ENCODE peak calls at places on chromosomes 5 and 9, in four cellular contexts. P is esophagus squamous epithelium, Y is pancreas, F is SK-N-SH. J is an unnamed sample.

GRCh38 chr9:94054731-94055130 is 29.5 kb upstream of the PTPDC1 start:
- DNase-seq in P (no peak), Y (no peak), F (no peak), J (no peak)

GRCh38 chr5:43615445-43616184 is 12.6 kb downstream of the NNT start:
- DNase-seq in P (no peak), Y (no peak), F (no peak), J (no peak)

GRCh38 chr9:6922124-6922676 is 164.4 kb downstream of the KDM4C start:
- DNase-seq in P (no peak), Y (no peak), F (no peak), J (no peak)

GRCh38 chr5:96875805-96876291 is 452 bp upstream of the ERAP2 start:
- DNase-seq in P (no peak), Y (no peak), F (no peak), J (no peak)

GRCh38 chr9:122226142-122226757 is 2.5 kb downstream of the LHX6 start:
- DNase-seq in P (no peak), Y (no peak), F (peak), J (no peak)

GRCh38 chr9:106885451-106885850 is 22.5 kb downstream of the ZNF462 start:
- DNase-seq in P (no peak), Y (no peak), F (no peak), J (peak)

GRCh38 chr5:142280066-142281011 is 44.5 kb downstream of the SPRY4 start:
- DNase-seq in P (no peak), Y (no peak), F (peak), J (no peak)

GRCh38 chr5:68445257-68446069 is 229.9 kb downstream of the PIK3R1 start:
- DNase-seq in P (no peak), Y (no peak), F (no peak), J (no peak)

GRCh38 chr5:81301221-81302015 is at the start of gene ZCCHC9:
- DNase-seq in P (peak), Y (peak), F (peak), J (peak)

GRCh38 chr9:87237337-87237736 is 260.3 kb upstream of the DAPK1 start:
- DNase-seq in P (no peak), Y (no peak), F (no peak), J (no peak)

GRCh38 chr5:116037236-116037822 is 5.1 kb downstream of the ARL14EPL start:
- DNase-seq in P (no peak), Y (no peak), F (no peak), J (no peak)

GRCh38 chr9:69027355-69028097 is 8.0 kb upstream of the FXN start:
- DNase-seq in P (no peak), Y (no peak), F (peak), J (no peak)

GRCh38 chr5:141992349-141992963 is 20.4 kb downstream of the GNPDA1 start:
- DNase-seq in P (no peak), Y (peak), F (peak), J (peak)

GRCh38 chr5:172379481-172379880 is 74.8 kb downstream of the SH3PXD2B start:
- DNase-seq in P (no peak), Y (no peak), F (no peak), J (no peak)

GRCh38 chr5:119353686-119354366 is 2.0 kb upstream of the TNFAIP8 start:
- DNase-seq in P (no peak), Y (no peak), F (no peak), J (no peak)

GRCh38 chr5:66989286-66989685 is 207.3 kb downstream of the CD180 start:
- DNase-seq in P (no peak), Y (no peak), F (no peak), J (no peak)

GRCh38 chr5:172283862-172284274 is 304 bp upstream of the UBTD2 start:
- DNase-seq in P (no peak), Y (peak), F (peak), J (peak)

GRCh38 chr9:129483467-129484324 is 137.2 kb downstream of the C9orf50 start:
- DNase-seq in P (no peak), Y (peak), F (no peak), J (peak)

GRCh38 chr5:59608745-59609144 is 284.8 kb downstream of the PDE4D start:
- DNase-seq in P (no peak), Y (no peak), F (no peak), J (no peak)

GRCh38 chr5:69364414-69364813 is 4.9 kb downstream of the AK6 start:
- DNase-seq in P (no peak), Y (no peak), F (peak), J (no peak)

GRCh38 chr5:103263054-103263453 is 4.5 kb downstream of the MACIR start:
- DNase-seq in P (no peak), Y (no peak), F (no peak), J (no peak)

GRCh38 chr5:103260951-103261350 is 2.4 kb downstream of the MACIR start:
- DNase-seq in P (no peak), Y (no peak), F (no peak), J (no peak)

GRCh38 chr5:103259705-103260355 is 1.3 kb downstream of the MACIR start:
- DNase-seq in P (no peak), Y (no peak), F (no peak), J (peak)

GRCh38 chr5:103264529-103264928 is 6.0 kb downstream of the MACIR start:
- DNase-seq in P (no peak), Y (no peak), F (no peak), J (no peak)

GRCh38 chr5:103262422-103262871 is 3.9 kb downstream of the MACIR start:
- DNase-seq in P (no peak), Y (no peak), F (no peak), J (no peak)
- H3K4me3 ChIP-seq in P (no peak), Y (no peak), F (peak), J (no peak)

GRCh38 chr9:134440636-134441226 is 114.5 kb downstream of the RXRA start:
- DNase-seq in P (no peak), Y (no peak), F (no peak), J (no peak)
- H3K27ac ChIP-seq in P (no peak), Y (no peak), F (no peak), J (no peak)

GRCh38 chr5:73459366-73459765 is 10.8 kb upstream of the FOXD1 start:
- DNase-seq in P (no peak), Y (no peak), F (no peak), J (no peak)
- H3K4me3 ChIP-seq in P (no peak), Y (no peak), F (no peak), J (no peak)

GRCh38 chr5:72440207-72440638 is 67.0 kb downstream of the ZNF366 start:
- DNase-seq in P (no peak), Y (no peak), F (no peak), J (no peak)
- H3K27ac ChIP-seq in P (peak), Y (no peak), F (peak), J (no peak)

J was measured in lung.